ENCODE peak calls at places on chromosomes 7 and 10, in seven cellular contexts. H is H1, S is suprapubic skin, B is sigmoid colon, V is ovary, U is upper lobe of left lung, E is stomach. G is an unnamed sample. For H3K36me3, the result is how much of the 10 kb centered on the place peaks cover.

GRCh38 chr7:66140924-66141323 is 26.3 kb downstream of the CRCP start:
- DNase-seq in H (no peak), S (peak), B (peak), V (peak), U (peak), E (peak), G (peak)

GRCh38 chr7:18345641-18346234 is 149.8 kb upstream of the HDAC9 start:
- DNase-seq in H (no peak), S (no peak), B (no peak), V (no peak), U (no peak), E (peak), G (peak)

GRCh38 chr7:139752600-139752999 is 25.2 kb downstream of the HIPK2 start:
- DNase-seq in H (no peak), S (no peak), B (no peak), V (no peak), U (no peak), E (no peak), G (no peak)

GRCh38 chr10:86413046-86413728 is 46.6 kb upstream of the GRID1 start:
- DNase-seq in H (no peak), S (no peak), B (no peak), V (no peak), U (no peak), E (no peak), G (no peak)

GRCh38 chr7:127383123-127383835 is 9.2 kb downstream of the ZNF800 start:
- DNase-seq in H (no peak), S (no peak), B (no peak), V (no peak), U (no peak), E (no peak), G (no peak)

GRCh38 chr10:96341219-96342182 is 17.3 kb downstream of the OPALIN start:
- DNase-seq in H (no peak), S (no peak), B (no peak), V (no peak), U (no peak), E (no peak), G (no peak)

GRCh38 chr10:69974551-69975155 is 78.0 kb upstream of the MACROH2A2 start:
- DNase-seq in H (no peak), S (no peak), B (no peak), V (no peak), U (no peak), E (no peak), G (no peak)

GRCh38 chr7:104803931-104804330 is 210.1 kb upstream of the KMT2E start:
- DNase-seq in H (no peak), S (no peak), B (no peak), V (no peak), U (no peak), E (no peak), G (no peak)

GRCh38 chr7:72546586-72546985 is 134.4 kb upstream of the CALN1 start:
- DNase-seq in H (no peak), S (no peak), B (no peak), V (no peak), U (no peak), E (no peak), G (no peak)

GRCh38 chr7:25633420-25633819 is 405.1 kb upstream of the NPVF start:
- DNase-seq in H (no peak), S (no peak), B (no peak), V (no peak), U (no peak), E (no peak), G (no peak)

GRCh38 chr7:3028071-3028766 is 15.4 kb downstream of the CARD11 start:
- DNase-seq in H (no peak), S (peak), B (no peak), V (no peak), U (peak), E (peak), G (no peak)

GRCh38 chr10:101566333-101567164 is 21.5 kb downstream of the POLL start:
- DNase-seq in H (no peak), S (no peak), B (peak), V (no peak), U (no peak), E (no peak), G (no peak)

GRCh38 chr10:51272580-51272979 is 198.3 kb downstream of the PRKG1 start:
- DNase-seq in H (no peak), S (no peak), B (no peak), V (no peak), U (no peak), E (no peak), G (no peak)

GRCh38 chr7:125814030-125814535 is 884.5 kb upstream of the POT1 start:
- DNase-seq in H (no peak), S (no peak), B (no peak), V (no peak), U (no peak), E (no peak), G (no peak)

GRCh38 chr7:142813262-142813661 is 41.6 kb upstream of the EPHB6 start:
- DNase-seq in H (peak), S (no peak), B (no peak), V (no peak), U (no peak), E (no peak), G (no peak)

GRCh38 chr10:79372871-79373270 is 25.6 kb downstream of the PPIF start:
- DNase-seq in H (no peak), S (peak), B (peak), V (no peak), U (no peak), E (no peak), G (no peak)

GRCh38 chr10:12774219-12774894 is 227.2 kb downstream of the CCDC3 start:
- DNase-seq in H (no peak), S (no peak), B (peak), V (no peak), U (no peak), E (no peak), G (no peak)

GRCh38 chr10:58512470-58513188 is at the start of gene BICC1:
- DNase-seq in H (no peak), S (no peak), B (peak), V (peak), U (peak), E (no peak), G (peak)

GRCh38 chr7:154259396-154259795 is 207.2 kb downstream of the DPP6 start:
- DNase-seq in H (no peak), S (no peak), B (no peak), V (no peak), U (no peak), E (no peak), G (no peak)

GRCh38 chr10:51445587-51445986 is 253.8 kb downstream of the CSTF2T start:
- DNase-seq in H (no peak), S (no peak), B (no peak), V (no peak), U (no peak), E (no peak), G (no peak)

GRCh38 chr10:63940277-63940972 is 419.2 kb downstream of the REEP3 start:
- DNase-seq in H (no peak), S (no peak), B (no peak), V (no peak), U (no peak), E (no peak), G (no peak)

GRCh38 chr7:132592947-132593335 is 16.7 kb upstream of the PLXNA4 start:
- DNase-seq in H (no peak), S (peak), B (no peak), V (no peak), U (no peak), E (no peak), G (no peak)

GRCh38 chr10:127408733-127409132 is 140.4 kb upstream of the NPS start:
- DNase-seq in H (no peak), S (no peak), B (no peak), V (no peak), U (no peak), E (no peak), G (no peak)

GRCh38 chr10:121683803-121684202 is 85.6 kb upstream of the FGFR2 start:
- DNase-seq in H (no peak), S (no peak), B (no peak), V (no peak), U (no peak), E (no peak), G (no peak)

GRCh38 chr7:36309301-36309700 is 80.4 kb upstream of the ANLN start:
- DNase-seq in H (no peak), S (peak), B (no peak), V (no peak), U (no peak), E (peak), G (no peak)

GRCh38 chr7:25901658-25902057 is 250.3 kb upstream of the NFE2L3 start:
- DNase-seq in H (no peak), S (no peak), B (no peak), V (no peak), U (no peak), E (no peak), G (no peak)

GRCh38 chr10:117413928-117414618 is 38.8 kb upstream of the PDZD8 start:
- DNase-seq in H (no peak), S (no peak), B (no peak), V (no peak), U (no peak), E (no peak), G (no peak)

GRCh38 chr10:3924344-3924743 is 139.3 kb upstream of the KLF6 start:
- DNase-seq in H (no peak), S (no peak), B (no peak), V (no peak), U (no peak), E (no peak), G (no peak)

GRCh38 chr7:117829450-117829849 is 43.8 kb downstream of the CTTNBP2 start:
- DNase-seq in H (no peak), S (no peak), B (no peak), V (no peak), U (no peak), E (no peak), G (no peak)
- TF ChIP-seq CTCF in H (no peak), S (no peak), B (no peak), V (no peak), U (no peak), E (no peak), G (no peak)

GRCh38 chr7:149071641-149072437 is 18.7 kb downstream of the ZNF786 start:
- DNase-seq in H (peak), S (no peak), B (peak), V (peak), U (peak), E (no peak), G (no peak)
- H3K36me3 ChIP-seq in H (under half), S (under half), B (under half), V (under half), U (under half), E (half or more), G (under half)

GRCh38 chr7:121985476-121985875 is 112.5 kb downstream of the PTPRZ1 start:
- DNase-seq in H (no peak), S (no peak), B (no peak), V (no peak), U (no peak), E (no peak), G (no peak)
- TF ChIP-seq EP300 in H (no peak), S (no peak), B (no peak), V (no peak), U (no peak), E (no peak), G (no peak)

DNA sequence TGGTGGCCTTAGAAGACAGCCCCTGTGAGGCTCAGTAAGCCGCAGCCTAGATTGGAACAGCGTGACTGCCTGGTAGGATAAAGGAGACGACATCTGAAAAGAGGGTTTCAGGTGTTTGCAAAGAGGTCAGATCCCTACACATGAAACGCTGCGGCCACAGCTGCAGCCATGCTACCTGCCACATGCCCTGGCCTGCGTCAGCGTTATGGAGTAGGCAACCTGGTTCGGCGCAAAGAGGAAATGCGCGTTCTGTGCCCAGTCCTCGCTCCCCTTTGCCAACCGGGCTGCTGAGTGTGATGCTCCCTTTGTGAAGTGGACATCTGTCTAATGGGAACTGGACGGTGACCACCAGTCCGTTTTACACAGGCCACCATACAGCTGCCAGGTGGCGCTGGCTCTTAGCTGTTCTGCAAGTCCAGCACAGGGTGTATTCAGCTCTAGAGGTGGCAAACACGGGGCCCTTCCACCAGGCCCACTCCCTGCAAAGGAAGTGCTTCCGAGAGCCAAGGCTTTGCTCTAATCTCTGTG is 160.3 kb downstream of the CELF2 start:
- DNase-seq in H (no peak), S (no peak), B (no peak), V (no peak), U (no peak), E (no peak), G (no peak)
- TF ChIP-seq CTCF in H (no peak), S (no peak), B (no peak), V (no peak), U (no peak), E (no peak), G (no peak)

GRCh38 chr7:130314305-130314704 is 21.3 kb downstream of the CPA4 start:
- DNase-seq in H (no peak), S (no peak), B (no peak), V (no peak), U (no peak), E (no peak), G (no peak)

GRCh38 chr7:130305677-130306076 is 12.7 kb downstream of the CPA4 start:
- DNase-seq in H (no peak), S (no peak), B (no peak), V (no peak), U (no peak), E (no peak), G (no peak)

DNA sequence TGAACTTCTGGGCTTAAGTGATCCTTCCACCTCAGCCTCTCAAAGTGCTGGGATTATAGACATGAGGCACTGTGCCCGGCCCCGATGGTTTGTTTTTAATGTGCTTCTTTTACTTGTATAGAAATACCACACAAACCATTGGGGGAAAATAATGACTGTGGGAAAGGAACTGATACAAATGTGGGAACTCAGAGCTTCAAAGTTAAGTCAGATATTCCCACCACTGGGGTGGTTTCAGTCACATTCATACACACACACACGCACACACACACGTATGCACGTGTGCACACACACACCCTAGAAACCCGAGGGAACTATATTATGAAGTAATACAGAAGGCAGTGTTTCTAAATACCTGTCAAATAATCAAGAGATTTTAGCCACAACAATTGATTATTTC is 17.0 kb downstream of the CPA4 start:
- DNase-seq in H (no peak), S (no peak), B (no peak), V (no peak), U (no peak), E (no peak), G (no peak)
- H3K36me3 ChIP-seq in H (under half), S (under half), B (under half), V (under half), U (under half), E (under half), G (under half)

DNA sequence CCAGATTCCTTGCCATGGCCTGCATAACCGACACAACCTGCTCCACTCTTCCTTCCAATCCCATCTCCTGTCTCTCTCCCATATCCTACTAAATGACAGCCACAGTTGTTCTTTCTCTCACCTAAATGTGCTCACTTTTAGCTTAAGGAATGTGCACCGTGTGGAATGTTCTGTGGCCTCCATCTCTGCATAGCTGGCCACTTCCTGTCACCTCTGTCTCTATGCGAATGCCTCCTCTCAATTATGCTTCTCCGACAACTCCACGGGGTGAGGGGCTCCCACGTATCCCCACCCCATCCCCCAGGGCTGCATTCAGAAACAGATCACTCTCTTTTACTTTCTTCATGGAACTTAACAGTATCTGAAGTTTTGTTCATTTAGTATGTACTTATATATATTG is 110.7 kb downstream of the RAB18 start:
- DNase-seq in H (no peak), S (no peak), B (no peak), V (no peak), U (no peak), E (no peak), G (no peak)
- TF ChIP-seq EP300 in H (no peak), S (no peak), B (no peak), V (no peak), U (no peak), E (no peak), G (no peak)

G was measured in tibial nerve.